ENCODE peak calls at places on chromosomes 1 and 21, in seven cellular contexts. D is H9, Q is mesendoderm, A is IMR-90, B is neuronal stem cell, V is trophoblast cell, O is H1. I is an unnamed sample.

GRCh38 chr1:90850181-90850924 is 133.3 kb upstream of the BARHL2 start:
- DNase-seq in D (peak; percentile 42), Q (no peak), A (no peak), B (no peak), V (peak; percentile 18), O (no peak), I (peak; percentile 54)

GRCh38 chr1:59635057-59635456 is 179.7 kb upstream of the HOOK1 start:
- DNase-seq in D (no peak), Q (no peak), A (peak; percentile 10), B (no peak), V (no peak), O (no peak), I (no peak)

GRCh38 chr1:87136607-87137341 is 191.9 kb upstream of the LMO4 start:
- DNase-seq in D (no peak), Q (no peak), A (no peak), B (no peak), V (peak; percentile 49), O (no peak), I (no peak)

GRCh38 chr1:6075747-6076146 is 30.1 kb downstream of the KCNAB2 start:
- DNase-seq in D (no peak), Q (peak; percentile 21), A (no peak), B (no peak), V (no peak), O (no peak), I (peak; percentile 1)

GRCh38 chr21:31185663-31186062 is 147.4 kb upstream of the KRTAP19-8 start:
- DNase-seq in D (no peak), Q (no peak), A (no peak), B (no peak), V (no peak), O (no peak), I (no peak)

GRCh38 chr1:53274541-53275185 is 36.3 kb upstream of the MAGOH start:
- DNase-seq in D (no peak), Q (no peak), A (no peak), B (no peak), V (no peak), O (no peak), I (no peak)

GRCh38 chr1:37677808-37678207 is 14.5 kb upstream of the CDCA8 start:
- DNase-seq in D (no peak), Q (no peak), A (no peak), B (no peak), V (no peak), O (no peak), I (no peak)

GRCh38 chr1:53271446-53272090 is 33.2 kb upstream of the MAGOH start:
- DNase-seq in D (no peak), Q (no peak), A (no peak), B (no peak), V (no peak), O (no peak), I (no peak)

GRCh38 chr21:16532841-16533240 is 803.1 kb downstream of the USP25 start:
- DNase-seq in D (no peak), Q (no peak), A (peak; percentile 43), B (no peak), V (no peak), O (no peak), I (no peak)

GRCh38 chr1:205947024-205947423 is 3.8 kb upstream of the SLC26A9 start:
- DNase-seq in D (no peak), Q (no peak), A (no peak), B (no peak), V (no peak), O (no peak), I (no peak)

GRCh38 chr1:195851016-195851591 is 757.1 kb downstream of the KCNT2 start:
- DNase-seq in D (no peak), Q (no peak), A (no peak), B (no peak), V (no peak), O (no peak), I (no peak)

GRCh38 chr1:146019225-146020057 is 2.1 kb downstream of the HJV start:
- DNase-seq in D (peak; percentile 78), Q (peak; percentile 31), A (no peak), B (no peak), V (no peak), O (peak; percentile 80), I (no peak)

GRCh38 chr1:240122639-240123604 is 31.2 kb downstream of the FMN2 start:
- DNase-seq in D (no peak), Q (peak; percentile 42), A (no peak), B (no peak), V (peak; percentile 25), O (no peak), I (no peak)

GRCh38 chr1:222390181-222390580 is 157.7 kb downstream of the HHIPL2 start:
- DNase-seq in D (no peak), Q (no peak), A (peak; percentile 82), B (no peak), V (no peak), O (no peak), I (peak; percentile 21)

GRCh38 chr1:109477821-109478220 is 5.9 kb upstream of the ATXN7L2 start:
- DNase-seq in D (peak; percentile 25), Q (no peak), A (no peak), B (no peak), V (no peak), O (no peak), I (no peak)

GRCh38 chr1:20588634-20589225 is at the start of gene CDA:
- DNase-seq in D (peak; percentile 78), Q (peak; percentile 42), A (no peak), B (no peak), V (no peak), O (no peak), I (no peak)

GRCh38 chr1:170305777-170306299 is 160.1 kb downstream of the NTMT2 start:
- DNase-seq in D (no peak), Q (no peak), A (no peak), B (no peak), V (no peak), O (no peak), I (no peak)

GRCh38 chr1:64292399-64292798 is 89.0 kb downstream of the UBE2U start:
- DNase-seq in D (no peak), Q (no peak), A (no peak), B (no peak), V (no peak), O (no peak), I (no peak)

GRCh38 chr1:228010921-228011320 is 4.1 kb downstream of the WNT3A start:
- DNase-seq in D (no peak), Q (no peak), A (no peak), B (no peak), V (no peak), O (no peak), I (no peak)

GRCh38 chr1:237041795-237042466 is at the start of gene RYR2:
- DNase-seq in D (peak; percentile 87), Q (peak; percentile 87), A (no peak), B (peak; percentile 60), V (no peak), O (peak; percentile 80), I (no peak)

GRCh38 chr1:6329851-6330250 is 63.7 kb downstream of the ACOT7 start:
- DNase-seq in D (no peak), Q (no peak), A (peak; percentile 63), B (no peak), V (no peak), O (no peak), I (no peak)

GRCh38 chr21:25660233-25660632 is 21.2 kb downstream of the JAM2 start:
- DNase-seq in D (no peak), Q (peak; percentile 5), A (no peak), B (no peak), V (no peak), O (no peak), I (no peak)
- H2BK120ac ChIP-seq in D (no peak overlapping the region), Q (no peak overlapping the region), A (no peak overlapping the region), B (no peak overlapping the region), V (no peak overlapping the region), O (no peak overlapping the region), I (no peak overlapping the region)

GRCh38 chr21:42631142-42631541 is 22.3 kb upstream of the PDE9A start:
- DNase-seq in D (no peak), Q (no peak), A (no peak), B (no peak), V (no peak), O (no peak), I (no peak)
- H2BK120ac ChIP-seq in D (no peak overlapping the region), Q (no peak overlapping the region), A (no peak overlapping the region), B (no peak overlapping the region), V (no peak overlapping the region), O (no peak overlapping the region), I (no peak overlapping the region)

DNA sequence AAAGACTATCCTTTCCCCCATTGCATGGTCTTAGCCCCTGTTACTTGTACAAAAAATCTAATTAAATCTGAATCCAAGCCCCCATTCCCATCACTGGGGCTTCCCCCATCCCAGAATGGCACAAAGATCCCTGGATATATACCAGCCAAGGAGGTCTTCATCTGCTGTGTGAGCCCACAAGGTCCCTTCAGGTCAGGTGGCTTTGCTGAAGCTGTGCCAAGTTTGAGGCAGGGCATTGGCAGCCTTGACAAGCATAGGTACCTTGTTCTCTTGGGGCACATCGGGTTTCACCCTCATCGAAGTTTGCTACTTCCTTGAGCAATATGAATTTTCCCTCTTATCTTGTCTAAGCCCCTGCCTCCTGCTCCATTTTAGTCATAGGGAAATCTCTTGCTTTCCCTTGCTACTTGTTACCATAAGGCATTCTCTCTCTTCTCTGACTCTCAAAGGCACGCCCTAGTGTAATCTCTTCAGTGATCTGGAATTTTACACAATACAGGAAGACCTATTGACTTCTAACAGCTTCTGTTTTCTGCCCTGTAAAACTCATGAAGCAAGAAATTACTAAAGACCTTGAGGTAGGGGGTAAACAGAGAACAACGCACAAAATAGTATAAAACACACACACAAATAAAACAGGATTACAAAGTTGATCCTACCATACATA is 71.4 kb upstream of the COG2 start:
- DNase-seq in D (no peak), Q (no peak), A (no peak), B (no peak), V (no peak), O (no peak), I (peak; percentile 33)
- H2BK120ac ChIP-seq in D (no peak overlapping the region), Q (no peak overlapping the region), A (no peak overlapping the region), B (no peak overlapping the region), V (no peak overlapping the region), O (no peak overlapping the region), I (no peak overlapping the region)

GRCh38 chr1:93993731-93994130 is 84.5 kb upstream of the GCLM start:
- DNase-seq in D (no peak), Q (no peak), A (no peak), B (no peak), V (no peak), O (no peak), I (peak; percentile 70)

GRCh38 chr1:93992190-93992589 is 83.0 kb upstream of the GCLM start:
- DNase-seq in D (no peak), Q (no peak), A (no peak), B (no peak), V (no peak), O (no peak), I (no peak)

GRCh38 chr1:93997756-93998155 is 88.5 kb upstream of the GCLM start:
- DNase-seq in D (no peak), Q (no peak), A (no peak), B (no peak), V (no peak), O (no peak), I (no peak)

GRCh38 chr1:93992954-93993353 is 83.7 kb upstream of the GCLM start:
- DNase-seq in D (no peak), Q (no peak), A (no peak), B (no peak), V (no peak), O (no peak), I (no peak)

GRCh38 chr1:93995837-93996526 is 86.8 kb upstream of the GCLM start:
- DNase-seq in D (no peak), Q (no peak), A (no peak), B (no peak), V (no peak), O (no peak), I (no peak)
- H2BK120ac ChIP-seq in D (no peak overlapping the region), Q (no peak overlapping the region), A (no peak overlapping the region), B (no peak overlapping the region), V (no peak overlapping the region), O (no peak overlapping the region), I (no peak overlapping the region)